ENCODE peak calls at places on chromosomes 6 and 20, in four cellular contexts. T is HL-60, V is K562, D is GM12878. M is an unnamed sample.

GRCh38 chr6:73586416-73586974 is 65.7 kb upstream of the EEF1A1 start:
- DNase-seq in T (no peak), V (no peak), D (peak), M (no peak)

GRCh38 chr20:61927826-61928541 is 137.7 kb downstream of the TAF4 start:
- DNase-seq in T (no peak), V (no peak), D (no peak), M (no peak)

GRCh38 chr20:53767206-53767924 is 173.7 kb upstream of the ZNF217 start:
- DNase-seq in T (no peak), V (no peak), D (no peak), M (no peak)

GRCh38 chr6:144150673-144151009 is 324 bp downstream of the STX11 start:
- DNase-seq in T (no peak), V (peak), D (no peak), M (no peak)

GRCh38 chr6:150689900-150690590 is 90.4 kb downstream of the PLEKHG1 start:
- DNase-seq in T (no peak), V (no peak), D (peak), M (no peak)

GRCh38 chr20:62282877-62283503 is 19.8 kb upstream of the ADRM1 start:
- DNase-seq in T (no peak), V (no peak), D (no peak), M (no peak)

GRCh38 chr6:135739288-135739687 is 112.2 kb upstream of the PDE7B start:
- DNase-seq in T (no peak), V (no peak), D (no peak), M (no peak)

GRCh38 chr6:32152414-32153251 is 894 bp upstream of the PRRT1 start:
- DNase-seq in T (no peak), V (peak), D (no peak), M (no peak)

GRCh38 chr6:1577146-1577680 is 32.5 kb upstream of the FOXC1 start:
- DNase-seq in T (no peak), V (no peak), D (no peak), M (no peak)

GRCh38 chr6:30325873-30326445 is 768 bp upstream of the TRIM39 start:
- DNase-seq in T (no peak), V (peak), D (peak), M (no peak)

GRCh38 chr6:11921017-11921438 is 91.1 kb upstream of the HIVEP1 start:
- DNase-seq in T (no peak), V (peak), D (no peak), M (no peak)

GRCh38 chr20:52192296-52193007 is 873 bp upstream of the ZFP64 start:
- DNase-seq in T (peak), V (peak), D (peak), M (peak)

GRCh38 chr20:63695419-63696310 is 787 bp upstream of the TNFRSF6B start:
- DNase-seq in T (no peak), V (no peak), D (no peak), M (peak)

GRCh38 chr20:22455259-22455658 is 129.1 kb downstream of the FOXA2 start:
- DNase-seq in T (no peak), V (no peak), D (no peak), M (no peak)

GRCh38 chr6:42099340-42100028 is 42.9 kb downstream of the C6orf132 start:
- DNase-seq in T (no peak), V (peak), D (no peak), M (no peak)

GRCh38 chr20:63223121-63223825 is 7.3 kb upstream of the YTHDF1 start:
- DNase-seq in T (peak), V (peak), D (no peak), M (peak)

GRCh38 chr6:90586675-90587638 is at the start of gene MAP3K7:
- DNase-seq in T (peak), V (peak), D (peak), M (peak)

GRCh38 chr6:79453558-79454042 is 83.6 kb downstream of the LCA5 start:
- DNase-seq in T (no peak), V (no peak), D (no peak), M (no peak)

GRCh38 chr6:132867055-132867454 is 52.7 kb downstream of the RPS12 start:
- DNase-seq in T (no peak), V (no peak), D (no peak), M (no peak)

GRCh38 chr6:15506066-15506465 is 156.8 kb downstream of the DTNBP1 start:
- DNase-seq in T (no peak), V (no peak), D (no peak), M (no peak)

GRCh38 chr6:57267586-57268293 is 45.6 kb upstream of the RAB23 start:
- DNase-seq in T (peak), V (peak), D (peak), M (no peak)

GRCh38 chr6:77456531-77457248 is 6.6 kb downstream of the HTR1B start:
- DNase-seq in T (no peak), V (no peak), D (no peak), M (no peak)

GRCh38 chr20:21090738-21091120 is 15.4 kb downstream of the LINC00237 start:
- DNase-seq in T (no peak), V (no peak), D (no peak), M (no peak)
- TF ChIP-seq SPI1 in T (no peak), V (no peak), D (no peak), M (no peak)

DNA sequence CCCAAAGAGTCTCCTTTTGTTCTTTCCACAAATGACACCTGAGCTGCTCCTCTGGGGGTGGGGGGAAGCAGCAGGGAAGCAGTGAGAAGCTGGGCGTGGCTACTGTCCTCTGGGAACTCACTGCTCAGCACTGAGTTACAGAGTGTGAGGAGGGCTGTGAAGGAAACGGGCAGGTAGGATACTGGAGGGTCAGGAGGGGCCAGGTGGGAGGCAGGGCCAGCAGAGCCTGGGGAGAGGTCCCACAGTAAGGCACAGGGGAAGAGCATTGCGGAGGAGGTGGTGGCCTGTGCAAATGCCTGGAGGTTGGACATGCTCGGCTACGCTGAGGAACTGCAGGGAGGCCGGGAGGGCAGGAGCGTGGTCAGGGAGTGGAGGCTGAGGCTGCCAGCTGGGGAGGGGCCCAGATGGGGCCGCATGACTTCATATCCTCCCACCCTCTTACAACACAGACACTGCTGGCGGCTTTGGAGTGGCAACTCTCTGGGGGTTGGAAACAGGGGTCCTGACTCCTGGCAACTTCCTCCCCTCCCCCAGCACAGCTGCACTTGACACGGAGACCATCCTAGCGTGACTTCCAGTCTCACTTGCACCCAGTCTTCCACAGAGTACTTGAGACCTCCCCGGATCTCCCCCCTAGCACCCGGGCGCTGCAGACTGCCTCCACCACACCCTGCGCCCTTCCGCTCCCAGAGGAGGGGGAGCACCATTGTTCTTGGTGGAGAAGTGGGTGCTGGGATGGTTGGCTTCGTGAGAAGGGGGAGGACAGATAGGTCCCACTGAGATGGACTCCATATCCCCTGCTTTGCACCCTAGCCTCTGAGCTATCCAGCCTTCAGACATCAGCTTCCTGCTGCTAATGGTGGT is 34.2 kb downstream of the RBM38 start:
- DNase-seq in T (peak), V (peak), D (no peak), M (peak)
- TF ChIP-seq SPI1 in T (peak), V (no peak), D (peak), M (no peak)

DNA sequence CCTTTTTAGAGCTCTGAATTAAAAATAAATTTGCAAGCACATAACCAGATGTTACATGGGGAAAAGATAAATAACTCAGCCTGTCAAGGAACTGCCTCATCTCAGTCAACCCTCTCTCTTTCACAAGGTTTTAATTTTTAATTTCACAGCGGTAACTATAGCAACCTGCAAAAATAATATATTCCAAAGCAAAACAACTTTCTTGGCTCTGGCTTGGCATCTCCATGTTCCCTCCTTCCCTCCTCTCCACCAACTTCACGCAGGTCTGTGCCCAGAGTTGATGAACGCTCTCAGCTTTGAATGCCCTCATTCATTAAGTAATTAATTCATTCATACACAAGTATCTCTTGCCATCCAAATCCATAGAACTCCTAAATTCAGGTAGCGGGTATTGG is 32.5 kb upstream of the SIRPA start:
- DNase-seq in T (no peak), V (no peak), D (no peak), M (no peak)
- TF ChIP-seq SPI1 in T (no peak), V (no peak), D (no peak), M (no peak)

GRCh38 chr20:56439784-56440291 is 27.8 kb downstream of the CASS4 start:
- DNase-seq in T (peak), V (no peak), D (no peak), M (no peak)
- TF ChIP-seq SPI1 in T (no peak), V (no peak), D (no peak), M (no peak)